ENCODE peak calls at places on chromosome 15, in five cellular contexts. One of them, this sample, is unnamed.

GRCh38 chr15:90860450-90860849 is 7.9 kb upstream of the FURIN start:
- DNase-seq in retina: no peak
- DNase-seq in CD4-positive, CD25-positive, alpha-beta regulatory T cell: no peak
- DNase-seq in colonic mucosa: no peak
- DNase-seq in renal cortical epithelial cell: no peak
- DNase-seq in this sample: no peak

GRCh38 chr15:28021281-28022039 is 77.7 kb downstream of the OCA2 start:
- DNase-seq in CD4-positive, CD25-positive, alpha-beta regulatory T cell: no peak
- DNase-seq in colonic mucosa: peak; percentile 55
- DNase-seq in renal cortical epithelial cell: peak; percentile 88
- DNase-seq in retina: peak; percentile 57
- DNase-seq in this sample: no peak

GRCh38 chr15:89783111-89783860 is 7.2 kb downstream of the MESP2 start:
- DNase-seq in CD4-positive, CD25-positive, alpha-beta regulatory T cell: no peak
- DNase-seq in retina: no peak
- DNase-seq in colonic mucosa: peak; percentile 50
- DNase-seq in renal cortical epithelial cell: no peak
- DNase-seq in this sample: no peak

GRCh38 chr15:73754461-73754860 is 1.3 kb upstream of the INSYN1 start:
- DNase-seq in renal cortical epithelial cell: no peak
- DNase-seq in retina: no peak
- DNase-seq in colonic mucosa: no peak
- DNase-seq in CD4-positive, CD25-positive, alpha-beta regulatory T cell: no peak
- DNase-seq in this sample: no peak

GRCh38 chr15:23073890-23074631 is 34.7 kb upstream of the TUBGCP5 start:
- DNase-seq in renal cortical epithelial cell: no peak
- DNase-seq in retina: no peak
- DNase-seq in colonic mucosa: no peak
- DNase-seq in CD4-positive, CD25-positive, alpha-beta regulatory T cell: no peak
- DNase-seq in this sample: no peak

GRCh38 chr15:76196286-76196948 is 114.9 kb downstream of the ETFA start:
- DNase-seq in retina: no peak
- DNase-seq in CD4-positive, CD25-positive, alpha-beta regulatory T cell: no peak
- DNase-seq in colonic mucosa: peak; percentile 74
- DNase-seq in renal cortical epithelial cell: peak; percentile 78
- DNase-seq in this sample: peak; percentile 82

GRCh38 chr15:65318870-65319356 is 14.4 kb downstream of the RNU5B-1 start:
- DNase-seq in colonic mucosa: peak; percentile 81
- DNase-seq in renal cortical epithelial cell: peak; percentile 56
- DNase-seq in retina: peak; percentile 90
- DNase-seq in CD4-positive, CD25-positive, alpha-beta regulatory T cell: peak; percentile 76
- DNase-seq in this sample: peak; percentile 83

GRCh38 chr15:39131605-39132004 is 449.3 kb upstream of the THBS1 start:
- DNase-seq in colonic mucosa: no peak
- DNase-seq in retina: no peak
- DNase-seq in CD4-positive, CD25-positive, alpha-beta regulatory T cell: no peak
- DNase-seq in renal cortical epithelial cell: peak; percentile 58
- DNase-seq in this sample: no peak

GRCh38 chr15:63173116-63173470 is 15.8 kb upstream of the RPS27L start:
- DNase-seq in renal cortical epithelial cell: no peak
- DNase-seq in CD4-positive, CD25-positive, alpha-beta regulatory T cell: no peak
- DNase-seq in colonic mucosa: no peak
- DNase-seq in retina: peak; percentile 18
- DNase-seq in this sample: no peak

GRCh38 chr15:39944711-39945110 is 10.8 kb downstream of the EIF2AK4 start:
- DNase-seq in retina: no peak
- DNase-seq in renal cortical epithelial cell: no peak
- DNase-seq in CD4-positive, CD25-positive, alpha-beta regulatory T cell: no peak
- DNase-seq in colonic mucosa: no peak
- DNase-seq in this sample: no peak

GRCh38 chr15:65055201-65055870 is 10.1 kb downstream of the SLC51B start:
- DNase-seq in retina: no peak
- DNase-seq in CD4-positive, CD25-positive, alpha-beta regulatory T cell: no peak
- DNase-seq in colonic mucosa: peak; percentile 75
- DNase-seq in renal cortical epithelial cell: peak; percentile 79
- DNase-seq in this sample: peak; percentile 48

This sample was measured in stomach.